ENCODE peak calls at places on chromosomes 7 and 10, in seven cellular contexts. One of them, this sample, is unnamed.
A peak's percentile ranks its signal among the peaks of the same experiment; 100 is the strongest.

GRCh38 chr10:7406712-7407333 is 4.0 kb downstream of the SFMBT2 start:
- DNase-seq in mesendoderm: peak; percentile 68
- DNase-seq in mesenchymal stem cell: peak; percentile 33
- DNase-seq in H1: no peak
- DNase-seq in trophoblast cell: no peak
- DNase-seq in H9: no peak
- DNase-seq in neuronal stem cell: no peak
- DNase-seq in this sample: no peak

GRCh38 chr7:130356121-130356759 is 11.6 kb downstream of the CPA5 start:
- DNase-seq in mesendoderm: peak; percentile 99
- DNase-seq in mesenchymal stem cell: peak; percentile 99
- DNase-seq in H1: peak; percentile 72
- DNase-seq in trophoblast cell: peak; percentile 96
- DNase-seq in H9: peak; percentile 76
- DNase-seq in neuronal stem cell: peak; percentile 62
- DNase-seq in this sample: peak; percentile 99

GRCh38 chr10:89391882-89392756 is at the start of gene IFIT1:
- DNase-seq in mesendoderm: peak; percentile 67
- DNase-seq in mesenchymal stem cell: peak; percentile 95
- DNase-seq in H1: no peak
- DNase-seq in trophoblast cell: peak; percentile 43
- DNase-seq in H9: peak; percentile 37
- DNase-seq in neuronal stem cell: no peak
- DNase-seq in this sample: peak; percentile 95

GRCh38 chr7:44073664-44074348 is 8.4 kb upstream of the PGAM2 start:
- DNase-seq in mesendoderm: peak; percentile 68
- DNase-seq in mesenchymal stem cell: no peak
- DNase-seq in H1: no peak
- DNase-seq in trophoblast cell: peak; percentile 90
- DNase-seq in H9: peak; percentile 88
- DNase-seq in neuronal stem cell: no peak
- DNase-seq in this sample: peak; percentile 66

GRCh38 chr10:96814264-96814663 is 17.8 kb upstream of the LCOR start:
- DNase-seq in mesendoderm: no peak
- DNase-seq in mesenchymal stem cell: peak; percentile 24
- DNase-seq in H1: no peak
- DNase-seq in trophoblast cell: peak; percentile 69
- DNase-seq in H9: no peak
- DNase-seq in neuronal stem cell: no peak
- DNase-seq in this sample: peak; percentile 86

GRCh38 chr10:12186324-12186723 is 9.4 kb downstream of the NUDT5 start:
- DNase-seq in mesendoderm: no peak
- DNase-seq in mesenchymal stem cell: no peak
- DNase-seq in H1: no peak
- DNase-seq in trophoblast cell: no peak
- DNase-seq in H9: no peak
- DNase-seq in neuronal stem cell: no peak
- DNase-seq in this sample: no peak

GRCh38 chr7:142787783-142788182 is 17.0 kb downstream of the PRSS2 start:
- DNase-seq in mesendoderm: no peak
- DNase-seq in mesenchymal stem cell: no peak
- DNase-seq in H1: no peak
- DNase-seq in trophoblast cell: no peak
- DNase-seq in H9: no peak
- DNase-seq in neuronal stem cell: no peak
- DNase-seq in this sample: no peak

GRCh38 chr7:131522325-131522920 is 34.0 kb downstream of the PODXL start:
- DNase-seq in mesendoderm: no peak
- DNase-seq in mesenchymal stem cell: peak; percentile 45
- DNase-seq in H1: no peak
- DNase-seq in trophoblast cell: no peak
- DNase-seq in H9: no peak
- DNase-seq in neuronal stem cell: no peak
- DNase-seq in this sample: no peak

GRCh38 chr10:98087309-98087708 is 47.1 kb upstream of the R3HCC1L start:
- DNase-seq in mesendoderm: peak; percentile 12
- DNase-seq in mesenchymal stem cell: peak; percentile 1
- DNase-seq in H1: no peak
- DNase-seq in trophoblast cell: no peak
- DNase-seq in H9: no peak
- DNase-seq in neuronal stem cell: no peak
- DNase-seq in this sample: peak; percentile 5

GRCh38 chr10:5089869-5090268 is 4.3 kb upstream of the AKR1C3 start:
- DNase-seq in mesendoderm: peak; percentile 80
- DNase-seq in mesenchymal stem cell: peak; percentile 41
- DNase-seq in H1: no peak
- DNase-seq in trophoblast cell: no peak
- DNase-seq in H9: peak; percentile 36
- DNase-seq in neuronal stem cell: no peak
- DNase-seq in this sample: peak; percentile 28

GRCh38 chr7:32494946-32495297 is 367 bp upstream of the AVL9 start:
- DNase-seq in mesendoderm: no peak
- DNase-seq in mesenchymal stem cell: no peak
- DNase-seq in H1: no peak
- DNase-seq in trophoblast cell: no peak
- DNase-seq in H9: no peak
- DNase-seq in neuronal stem cell: no peak
- DNase-seq in this sample: no peak

GRCh38 chr7:21355406-21355874 is 72.4 kb upstream of the SP4 start:
- DNase-seq in mesendoderm: no peak
- DNase-seq in mesenchymal stem cell: no peak
- DNase-seq in H1: no peak
- DNase-seq in trophoblast cell: no peak
- DNase-seq in H9: no peak
- DNase-seq in neuronal stem cell: no peak
- DNase-seq in this sample: no peak

GRCh38 chr10:63722537-63722936 is 201.3 kb downstream of the REEP3 start:
- DNase-seq in mesendoderm: peak; percentile 65
- DNase-seq in mesenchymal stem cell: peak; percentile 86
- DNase-seq in H1: no peak
- DNase-seq in trophoblast cell: peak; percentile 59
- DNase-seq in H9: no peak
- DNase-seq in neuronal stem cell: no peak
- DNase-seq in this sample: peak; percentile 64

GRCh38 chr7:6026011-6026819 is 5.0 kb upstream of the ANKRD61 start:
- DNase-seq in mesendoderm: peak; percentile 77
- DNase-seq in mesenchymal stem cell: peak; percentile 37
- DNase-seq in H1: peak; percentile 75
- DNase-seq in trophoblast cell: no peak
- DNase-seq in H9: peak; percentile 72
- DNase-seq in neuronal stem cell: no peak
- DNase-seq in this sample: peak; percentile 20

GRCh38 chr7:149002604-149003003 is 25.7 kb downstream of the PDIA4 start:
- DNase-seq in mesendoderm: no peak
- DNase-seq in mesenchymal stem cell: no peak
- DNase-seq in H1: no peak
- DNase-seq in trophoblast cell: no peak
- DNase-seq in H9: no peak
- DNase-seq in neuronal stem cell: no peak
- DNase-seq in this sample: no peak

GRCh38 chr10:50464004-50464409 is 159.7 kb downstream of the SGMS1 start:
- DNase-seq in mesendoderm: no peak
- DNase-seq in mesenchymal stem cell: peak; percentile 11
- DNase-seq in H1: no peak
- DNase-seq in trophoblast cell: no peak
- DNase-seq in H9: no peak
- DNase-seq in neuronal stem cell: no peak
- DNase-seq in this sample: peak; percentile 41

GRCh38 chr7:1856161-1856965 is 186.3 kb downstream of the ELFN1 start:
- DNase-seq in mesendoderm: peak; percentile 66
- DNase-seq in mesenchymal stem cell: no peak
- DNase-seq in H1: no peak
- DNase-seq in trophoblast cell: no peak
- DNase-seq in H9: peak; percentile 24
- DNase-seq in neuronal stem cell: no peak
- DNase-seq in this sample: no peak

GRCh38 chr7:108662783-108663182 is 93.1 kb downstream of the DNAJB9 start:
- DNase-seq in mesendoderm: no peak
- DNase-seq in mesenchymal stem cell: no peak
- DNase-seq in H1: no peak
- DNase-seq in trophoblast cell: no peak
- DNase-seq in H9: no peak
- DNase-seq in neuronal stem cell: no peak
- DNase-seq in this sample: no peak

GRCh38 chr7:27834179-27834921 is 94.4 kb downstream of the TAX1BP1 start:
- DNase-seq in mesendoderm: peak; percentile 29
- DNase-seq in mesenchymal stem cell: no peak
- DNase-seq in H1: no peak
- DNase-seq in trophoblast cell: no peak
- DNase-seq in H9: no peak
- DNase-seq in neuronal stem cell: no peak
- DNase-seq in this sample: no peak

GRCh38 chr10:113454341-113455061 is 98.4 kb upstream of the HABP2 start:
- DNase-seq in mesendoderm: peak; percentile 62
- DNase-seq in mesenchymal stem cell: peak; percentile 37
- DNase-seq in H1: peak; percentile 88
- DNase-seq in trophoblast cell: peak; percentile 43
- DNase-seq in H9: peak; percentile 78
- DNase-seq in neuronal stem cell: peak; percentile 38
- DNase-seq in this sample: peak; percentile 12

GRCh38 chr7:106926892-106927291 is 61.8 kb downstream of the PIK3CG start:
- DNase-seq in mesendoderm: no peak
- DNase-seq in mesenchymal stem cell: no peak
- DNase-seq in H1: no peak
- DNase-seq in trophoblast cell: no peak
- DNase-seq in H9: no peak
- DNase-seq in neuronal stem cell: no peak
- DNase-seq in this sample: no peak

GRCh38 chr10:80861882-80862281 is 324.2 kb downstream of the SH2D4B start:
- DNase-seq in mesendoderm: no peak
- DNase-seq in mesenchymal stem cell: no peak
- DNase-seq in H1: no peak
- DNase-seq in trophoblast cell: no peak
- DNase-seq in H9: no peak
- DNase-seq in neuronal stem cell: no peak
- DNase-seq in this sample: no peak

GRCh38 chr7:102117743-102118142 is 168.9 kb upstream of the SH2B2 start:
- DNase-seq in mesendoderm: peak; percentile 50
- DNase-seq in mesenchymal stem cell: peak; percentile 72
- DNase-seq in H1: no peak
- DNase-seq in trophoblast cell: no peak
- DNase-seq in H9: no peak
- DNase-seq in neuronal stem cell: no peak
- DNase-seq in this sample: peak; percentile 91

GRCh38 chr10:79188154-79188763 is 119.5 kb downstream of the ZMIZ1 start:
- DNase-seq in mesendoderm: peak; percentile 69
- DNase-seq in mesenchymal stem cell: no peak
- DNase-seq in H1: no peak
- DNase-seq in trophoblast cell: no peak
- DNase-seq in H9: no peak
- DNase-seq in neuronal stem cell: no peak
- DNase-seq in this sample: no peak

GRCh38 chr10:61024801-61025201 is 80.8 kb upstream of the RHOBTB1 start:
- DNase-seq in mesendoderm: peak; percentile 57
- DNase-seq in mesenchymal stem cell: peak; percentile 43
- DNase-seq in H1: no peak
- DNase-seq in trophoblast cell: no peak
- DNase-seq in H9: peak; percentile 43
- DNase-seq in neuronal stem cell: peak; percentile 9
- DNase-seq in this sample: peak; percentile 16

GRCh38 chr10:86645111-86645445 is 9.3 kb upstream of the OPN4 start:
- DNase-seq in mesendoderm: no peak
- DNase-seq in mesenchymal stem cell: no peak
- DNase-seq in H1: no peak
- DNase-seq in trophoblast cell: no peak
- DNase-seq in H9: peak; percentile 28
- DNase-seq in neuronal stem cell: no peak
- DNase-seq in this sample: no peak

GRCh38 chr7:25949672-25950487 is 202.1 kb upstream of the NFE2L3 start:
- DNase-seq in mesendoderm: peak; percentile 73
- DNase-seq in mesenchymal stem cell: peak; percentile 45
- DNase-seq in H1: peak; percentile 63
- DNase-seq in trophoblast cell: no peak
- DNase-seq in H9: peak; percentile 62
- DNase-seq in neuronal stem cell: peak; percentile 30
- DNase-seq in this sample: no peak

GRCh38 chr7:146054909-146055308 is 61.7 kb upstream of the CNTNAP2 start:
- DNase-seq in mesendoderm: peak; percentile 12
- DNase-seq in mesenchymal stem cell: no peak
- DNase-seq in H1: no peak
- DNase-seq in trophoblast cell: no peak
- DNase-seq in H9: no peak
- DNase-seq in neuronal stem cell: no peak
- DNase-seq in this sample: no peak

GRCh38 chr7:16079723-16080122 is 341.6 kb downstream of the CRPPA start:
- DNase-seq in mesendoderm: no peak
- DNase-seq in mesenchymal stem cell: no peak
- DNase-seq in H1: no peak
- DNase-seq in trophoblast cell: no peak
- DNase-seq in H9: no peak
- DNase-seq in neuronal stem cell: no peak
- DNase-seq in this sample: no peak
- H2BK5ac ChIP-seq in mesendoderm: no peak overlapping the region
- H2BK5ac ChIP-seq in mesenchymal stem cell: no peak overlapping the region
- H2BK5ac ChIP-seq in H1: no peak overlapping the region
- H2BK5ac ChIP-seq in trophoblast cell: no peak overlapping the region
- H2BK5ac ChIP-seq in H9: no peak overlapping the region
- H2BK5ac ChIP-seq in neuronal stem cell: no peak overlapping the region
- H2BK5ac ChIP-seq in this sample: no peak overlapping the region

DNA sequence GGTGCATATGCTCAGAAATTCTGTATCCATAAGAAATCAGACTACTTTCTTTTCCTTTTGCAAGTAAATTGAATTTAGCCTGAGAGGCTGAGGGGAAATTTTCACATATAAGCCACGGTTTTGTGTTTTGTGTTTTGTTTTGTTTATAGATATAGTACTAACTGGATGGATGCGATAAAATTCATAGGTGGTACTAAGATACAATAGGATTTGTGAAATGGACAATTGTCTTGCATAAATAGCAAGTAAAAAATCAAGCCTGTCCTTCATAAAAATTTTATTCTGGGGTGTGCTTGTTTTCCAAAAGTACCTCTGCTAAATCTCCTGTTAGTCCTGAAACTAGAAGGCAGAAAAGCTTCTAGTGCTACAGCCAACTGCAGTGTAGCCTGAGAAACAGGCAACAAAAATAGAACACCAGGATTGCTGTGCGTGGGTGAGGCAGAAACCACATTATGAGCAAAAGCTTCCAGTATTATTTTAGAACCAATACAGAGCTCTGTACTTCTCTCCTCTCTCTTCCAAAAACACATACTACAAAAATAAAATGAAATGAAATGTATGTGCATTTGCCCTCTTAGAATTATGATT is 634 bp upstream of the HDAC9 start:
- DNase-seq in mesendoderm: no peak
- DNase-seq in mesenchymal stem cell: peak; percentile 49
- DNase-seq in H1: no peak
- DNase-seq in trophoblast cell: no peak
- DNase-seq in H9: no peak
- DNase-seq in neuronal stem cell: no peak
- DNase-seq in this sample: peak; percentile 63
- H2BK5ac ChIP-seq in mesendoderm: no peak overlapping the region
- H2BK5ac ChIP-seq in mesenchymal stem cell: no peak overlapping the region
- H2BK5ac ChIP-seq in H1: peak overlapping the region; percentile 1
- H2BK5ac ChIP-seq in trophoblast cell: no peak overlapping the region
- H2BK5ac ChIP-seq in H9: no peak overlapping the region
- H2BK5ac ChIP-seq in neuronal stem cell: no peak overlapping the region
- H2BK5ac ChIP-seq in this sample: peak overlapping the region; percentile 33

GRCh38 chr7:3404490-3404889 is 103.4 kb downstream of the SDK1 start:
- DNase-seq in mesendoderm: no peak
- DNase-seq in mesenchymal stem cell: peak; percentile 78
- DNase-seq in H1: no peak
- DNase-seq in trophoblast cell: peak; percentile 57
- DNase-seq in H9: no peak
- DNase-seq in neuronal stem cell: no peak
- DNase-seq in this sample: peak; percentile 56
- H2BK5ac ChIP-seq in mesendoderm: no peak overlapping the region
- H2BK5ac ChIP-seq in mesenchymal stem cell: no peak overlapping the region
- H2BK5ac ChIP-seq in H1: no peak overlapping the region
- H2BK5ac ChIP-seq in trophoblast cell: no peak overlapping the region
- H2BK5ac ChIP-seq in H9: no peak overlapping the region
- H2BK5ac ChIP-seq in neuronal stem cell: no peak overlapping the region
- H2BK5ac ChIP-seq in this sample: no peak overlapping the region

GRCh38 chr10:120711857-120712256 is 139.3 kb upstream of the WDR11 start:
- DNase-seq in mesendoderm: no peak
- DNase-seq in mesenchymal stem cell: no peak
- DNase-seq in H1: no peak
- DNase-seq in trophoblast cell: no peak
- DNase-seq in H9: no peak
- DNase-seq in neuronal stem cell: no peak
- DNase-seq in this sample: no peak
- H2BK5ac ChIP-seq in mesendoderm: no peak overlapping the region
- H2BK5ac ChIP-seq in mesenchymal stem cell: no peak overlapping the region
- H2BK5ac ChIP-seq in H1: no peak overlapping the region
- H2BK5ac ChIP-seq in trophoblast cell: no peak overlapping the region
- H2BK5ac ChIP-seq in H9: no peak overlapping the region
- H2BK5ac ChIP-seq in neuronal stem cell: no peak overlapping the region
- H2BK5ac ChIP-seq in this sample: no peak overlapping the region